ENCODE peak calls at places on chromosomes 3 and 15, in six cellular contexts. U is substantia nigra; X is activated CD4-positive, CD25-positive, alpha-beta regulatory T cell treated with anti-CD3 and anti-CD28 coated beads, Interleukin-2, amount 50 U/mL, for 16 hours; Y is fibroblast of mammary gland; G is Daoy; J is nucleus accumbens. Z is an unnamed sample.

GRCh38 chr3:184968115-184968514 is 156.1 kb downstream of the VPS8 start:
- DNase-seq in Y (no peak), X (no peak), G (no peak), U (no peak), J (no peak), Z (no peak)

GRCh38 chr3:112689385-112689784 is 48.4 kb upstream of the CCDC80 start:
- DNase-seq in Y (no peak), X (no peak), J (no peak), U (no peak), G (no peak), Z (no peak)

GRCh38 chr3:134462236-134463059 is 23.3 kb downstream of the ANAPC13 start:
- DNase-seq in Y (peak), U (no peak), J (no peak), G (no peak), X (no peak), Z (peak)

GRCh38 chr3:100335137-100335833 is 728 bp downstream of the NIT2 start:
- DNase-seq in J (no peak), U (no peak), X (no peak), Y (peak), G (peak), Z (no peak)

GRCh38 chr3:117874028-117874765 is 1160.4 kb downstream of the IGSF11 start:
- DNase-seq in Y (no peak), G (no peak), J (no peak), X (no peak), U (no peak), Z (no peak)

GRCh38 chr3:100316656-100317069 is 17.9 kb upstream of the NIT2 start:
- DNase-seq in G (peak), J (no peak), X (no peak), Y (peak), U (no peak), Z (peak)

GRCh38 chr15:25091421-25092158 is 136.8 kb downstream of the SNRPN start:
- DNase-seq in U (no peak), Y (no peak), X (no peak), J (no peak), G (no peak), Z (no peak)

GRCh38 chr15:100778831-100779288 is 100.8 kb upstream of the ALDH1A3 start:
- DNase-seq in G (peak), X (no peak), Y (no peak), U (no peak), J (no peak), Z (no peak)

GRCh38 chr15:86743283-86743903 is 663.7 kb downstream of the AGBL1 start:
- DNase-seq in X (peak), U (no peak), J (no peak), Y (peak), G (peak), Z (peak)

GRCh38 chr3:168472811-168473210 is 377.1 kb upstream of the GOLIM4 start:
- DNase-seq in Y (no peak), G (no peak), J (no peak), X (no peak), U (no peak), Z (no peak)

GRCh38 chr3:128508852-128509251 is 15.9 kb upstream of the GATA2 start:
- DNase-seq in Y (no peak), X (no peak), G (no peak), U (no peak), J (no peak), Z (no peak)

GRCh38 chr3:24829011-24829581 is 334.4 kb upstream of the THRB start:
- DNase-seq in J (peak), G (peak), Y (no peak), X (no peak), U (peak), Z (no peak)

GRCh38 chr3:165195628-165196576 is at the start of gene SLITRK3:
- DNase-seq in Y (no peak), J (no peak), U (no peak), X (no peak), G (peak), Z (no peak)

GRCh38 chr15:91844928-91845327 is 8.6 kb upstream of the SLCO3A1 start:
- DNase-seq in U (no peak), Y (no peak), J (no peak), X (no peak), G (no peak), Z (no peak)

GRCh38 chr3:108420926-108421325 is 89.5 kb downstream of the MYH15 start:
- DNase-seq in J (no peak), G (peak), Y (peak), X (no peak), U (no peak), Z (peak)

GRCh38 chr15:69895202-69895601 is 202.5 kb downstream of the TLE3 start:
- DNase-seq in U (no peak), J (no peak), X (no peak), G (no peak), Y (no peak), Z (no peak)

GRCh38 chr3:172892158-172892557 is 141.6 kb downstream of the ECT2 start:
- DNase-seq in J (no peak), Y (peak), X (no peak), G (peak), U (no peak), Z (no peak)

GRCh38 chr3:52441122-52441771 is 3.7 kb downstream of the SEMA3G start:
- DNase-seq in G (no peak), Y (no peak), X (no peak), U (no peak), J (no peak), Z (no peak)

GRCh38 chr3:4741404-4742307 is 237.6 kb upstream of the BHLHE40 start:
- DNase-seq in U (no peak), X (no peak), J (no peak), Y (peak), G (peak), Z (peak)

GRCh38 chr15:59255647-59256380 is 49.2 kb downstream of the LDHAL6B start:
- DNase-seq in Y (no peak), X (peak), U (no peak), G (no peak), J (no peak), Z (no peak)

GRCh38 chr15:30030350-30030749 is 52.4 kb upstream of the GOLGA8J start:
- DNase-seq in U (no peak), G (no peak), Y (peak), J (no peak), X (no peak), Z (no peak)

GRCh38 chr15:31106495-31107300 is 5.2 kb upstream of the TRPM1 start:
- DNase-seq in X (no peak), Y (no peak), J (no peak), U (no peak), G (no peak), Z (no peak)

GRCh38 chr15:54979949-54980348 is 216.8 kb downstream of the RSL24D1 start:
- DNase-seq in U (no peak), Y (no peak), X (no peak), G (no peak), J (no peak), Z (no peak)

GRCh38 chr3:12935023-12935860 is 93.9 kb upstream of the RPL32 start:
- DNase-seq in G (peak), J (no peak), Y (no peak), U (no peak), X (no peak), Z (no peak)

GRCh38 chr15:57507111-57507510 is 84.6 kb upstream of the MYZAP start:
- DNase-seq in G (no peak), U (no peak), X (no peak), Y (no peak), J (no peak), Z (no peak)

GRCh38 chr3:107124885-107125284 is 252.4 kb upstream of the CCDC54 start:
- DNase-seq in Y (peak), X (no peak), J (no peak), U (no peak), G (peak), Z (no peak)